ENCODE peak calls at places on chromosome 6, in four cellular contexts. B, C, P and G are unnamed samples.

GRCh38 chr6:33983109-33983475 is 162.8 kb downstream of the GRM4 start:
- DNase-seq in B (no peak), C (peak), P (peak), G (no peak)

GRCh38 chr6:20789162-20789561 is 254.9 kb downstream of the CDKAL1 start:
- DNase-seq in B (no peak), C (no peak), P (peak), G (peak)

GRCh38 chr6:163085861-163086562 is 328.5 kb upstream of the QKI start:
- DNase-seq in B (no peak), C (no peak), P (no peak), G (no peak)

GRCh38 chr6:134873500-134874388 is 76.2 kb downstream of the ALDH8A1 start:
- DNase-seq in B (no peak), C (no peak), P (no peak), G (no peak)

GRCh38 chr6:83378621-83379388 is 52.0 kb downstream of the ME1 start:
- DNase-seq in B (no peak), C (no peak), P (no peak), G (no peak)

GRCh38 chr6:105545947-105546710 is 143.2 kb upstream of the PREP start:
- DNase-seq in B (no peak), C (no peak), P (peak), G (peak)

GRCh38 chr6:134376785-134377184 is 58.9 kb upstream of the SGK1 start:
- DNase-seq in B (no peak), C (no peak), P (no peak), G (no peak)

GRCh38 chr6:117264487-117265424 is 602 bp upstream of the VGLL2 start:
- DNase-seq in B (peak), C (no peak), P (no peak), G (no peak)

GRCh38 chr6:148342146-148343027 is at the start of gene SASH1:
- DNase-seq in B (peak), C (peak), P (peak), G (no peak)

GRCh38 chr6:5030596-5031136 is 26.8 kb upstream of the RPP40 start:
- DNase-seq in B (peak), C (peak), P (peak), G (peak)

GRCh38 chr6:116280161-116280959 is 630 bp upstream of the TSPYL1 start:
- DNase-seq in B (no peak), C (no peak), P (peak), G (no peak)

GRCh38 chr6:170244721-170245201 is 46.1 kb downstream of the DLL1 start:
- DNase-seq in B (no peak), C (no peak), P (no peak), G (no peak)

GRCh38 chr6:37520926-37521325 is 21.2 kb upstream of the CCDC167 start:
- DNase-seq in B (no peak), C (no peak), P (no peak), G (no peak)

GRCh38 chr6:15349379-15349778 is 103.5 kb downstream of the JARID2 start:
- DNase-seq in B (no peak), C (no peak), P (no peak), G (no peak)

GRCh38 chr6:149840345-149841075 is 23.6 kb downstream of the LRP11 start:
- DNase-seq in B (peak), C (peak), P (peak), G (peak)

GRCh38 chr6:97626586-97627441 is 343.8 kb upstream of the MMS22L start:
- DNase-seq in B (no peak), C (no peak), P (no peak), G (peak)

GRCh38 chr6:89433637-89434499 is 916 bp downstream of the ANKRD6 start:
- DNase-seq in B (peak), C (peak), P (no peak), G (no peak)

GRCh38 chr6:10521104-10521808 is at the start of gene GCNT2:
- DNase-seq in B (no peak), C (no peak), P (peak), G (no peak)

GRCh38 chr6:144613859-144614258 is 328.7 kb downstream of the UTRN start:
- DNase-seq in B (no peak), C (no peak), P (no peak), G (no peak)

GRCh38 chr6:31081872-31082271 is 30.5 kb downstream of the C6orf15 start:
- DNase-seq in B (no peak), C (no peak), P (no peak), G (no peak)

GRCh38 chr6:31075528-31075927 is 36.8 kb downstream of the C6orf15 start:
- DNase-seq in B (no peak), C (no peak), P (no peak), G (no peak)

GRCh38 chr6:31076611-31077010 is 35.8 kb downstream of the C6orf15 start:
- DNase-seq in B (no peak), C (no peak), P (no peak), G (no peak)

GRCh38 chr6:31083742-31084354 is 28.5 kb downstream of the C6orf15 start:
- DNase-seq in B (peak), C (no peak), P (peak), G (no peak)

DNA sequence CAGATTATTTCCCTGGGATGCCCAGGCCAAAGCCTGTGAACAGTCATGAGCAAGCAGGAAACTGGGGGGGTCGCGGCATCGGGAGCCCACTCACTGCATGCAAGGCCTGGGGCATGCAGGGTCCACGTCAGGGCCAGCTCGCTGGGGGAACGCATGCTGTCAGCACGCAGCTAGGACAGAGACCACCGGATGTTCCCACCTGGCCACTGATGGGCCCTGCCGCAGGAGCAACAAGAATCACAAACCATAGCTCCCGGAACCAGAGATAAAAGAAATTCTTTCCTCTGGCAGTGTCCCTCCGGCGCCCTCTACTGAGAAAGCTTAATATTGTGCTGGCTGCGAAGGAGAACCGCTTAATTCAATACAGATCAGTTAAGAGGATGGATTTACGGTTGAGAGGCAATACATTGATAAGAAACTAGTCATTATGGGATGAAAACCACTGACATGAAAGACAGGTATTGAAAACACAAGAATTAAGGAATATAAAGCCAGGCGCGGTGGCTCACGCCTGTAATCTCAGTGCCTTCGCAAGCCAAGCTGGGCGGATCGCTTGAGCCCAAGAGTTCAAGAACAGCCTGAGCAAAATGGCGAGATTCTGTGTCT is 32.6 kb downstream of the C6orf15 start:
- DNase-seq in B (peak), C (peak), P (peak), G (no peak)
- TF ChIP-seq CTCF in B (peak), C (peak), P (peak), G (peak)

GRCh38 chr6:161832622-161833021 is 558.8 kb upstream of the AGPAT4 start:
- DNase-seq in B (no peak), C (no peak), P (no peak), G (no peak)
- TF ChIP-seq CTCF in B (no peak), C (no peak), P (no peak), G (no peak)

GRCh38 chr6:41092421-41093140 is 19.8 kb downstream of the NFYA start:
- DNase-seq in B (peak), C (no peak), P (peak), G (no peak)
- TF ChIP-seq CTCF in B (no peak), C (no peak), P (peak), G (peak)

GRCh38 chr6:123715243-123715863 is 78.6 kb upstream of the TRDN start:
- DNase-seq in B (peak), C (no peak), P (peak), G (peak)
- TF ChIP-seq CTCF in B (peak), C (peak), P (peak), G (peak)

DNA sequence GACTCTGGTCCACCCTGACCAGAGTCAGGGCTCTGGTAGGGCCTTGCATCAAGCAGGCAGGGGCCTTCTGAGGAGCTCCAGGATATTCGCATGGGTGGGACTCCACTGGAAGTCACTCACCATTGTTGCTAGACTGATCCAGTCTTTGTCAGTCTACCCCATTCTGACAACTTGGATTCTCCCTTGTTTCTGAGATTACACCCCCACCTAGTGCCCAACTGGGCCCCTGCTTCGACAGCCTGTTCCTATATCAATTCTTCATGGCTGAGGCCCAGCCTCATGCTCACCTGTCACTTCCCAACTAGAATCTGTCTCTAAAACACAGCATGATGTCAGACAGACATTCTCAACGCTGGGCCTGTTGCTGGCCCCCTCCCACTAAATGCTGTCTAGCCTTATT is 5.2 kb downstream of the SLC35D3 start:
- DNase-seq in B (peak), C (no peak), P (peak), G (no peak)
- TF ChIP-seq CTCF in B (peak), C (no peak), P (peak), G (peak)

GRCh38 chr6:107187630-107188029 is 72.3 kb upstream of the BEND3 start:
- DNase-seq in B (no peak), C (no peak), P (no peak), G (no peak)

GRCh38 chr6:107180114-107180513 is 64.8 kb upstream of the BEND3 start:
- DNase-seq in B (no peak), C (no peak), P (no peak), G (no peak)

GRCh38 chr6:107186047-107186446 is 70.7 kb upstream of the BEND3 start:
- DNase-seq in B (no peak), C (no peak), P (no peak), G (no peak)

GRCh38 chr6:107185570-107185969 is 70.3 kb upstream of the BEND3 start:
- DNase-seq in B (no peak), C (no peak), P (peak), G (no peak)
- TF ChIP-seq CTCF in B (no peak), C (peak), P (peak), G (peak)

GRCh38 chr6:73901986-73902385 is 206.0 kb downstream of the CD109 start:
- DNase-seq in B (no peak), C (no peak), P (no peak), G (no peak)

GRCh38 chr6:73901311-73901710 is 205.3 kb downstream of the CD109 start:
- DNase-seq in B (no peak), C (no peak), P (no peak), G (no peak)

GRCh38 chr6:73903155-73903554 is 207.2 kb downstream of the CD109 start:
- DNase-seq in B (no peak), C (no peak), P (no peak), G (no peak)

GRCh38 chr6:73893696-73894095 is 197.7 kb downstream of the CD109 start:
- DNase-seq in B (no peak), C (no peak), P (no peak), G (no peak)

DNA sequence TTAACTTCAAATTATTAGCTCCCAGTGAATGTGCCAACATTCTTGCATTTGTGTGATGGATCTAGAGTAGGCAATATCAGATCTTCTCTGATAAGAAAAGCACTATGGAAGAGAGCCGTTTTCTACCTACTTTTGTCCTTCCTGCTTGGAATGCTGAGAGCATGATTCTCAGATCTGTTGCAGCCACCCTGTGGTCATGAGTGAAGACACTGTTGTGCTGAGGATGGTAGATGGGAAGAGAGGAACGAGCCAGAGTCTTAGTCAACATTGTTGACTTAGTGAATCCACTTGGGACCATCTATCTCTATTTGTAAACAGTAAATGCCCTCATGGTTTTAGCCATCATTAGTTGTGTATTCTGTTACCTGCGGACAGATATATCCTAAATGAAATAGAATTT is 202.6 kb downstream of the CD109 start:
- DNase-seq in B (no peak), C (no peak), P (peak), G (no peak)
- TF ChIP-seq CTCF in B (no peak), C (no peak), P (no peak), G (peak)

GRCh38 chr6:107653861-107654394 is 164.0 kb downstream of the SOBP start:
- DNase-seq in B (no peak), C (no peak), P (no peak), G (no peak)

GRCh38 chr6:107656381-107656780 is 166.5 kb downstream of the SOBP start:
- DNase-seq in B (no peak), C (no peak), P (no peak), G (no peak)

GRCh38 chr6:107656883-107657282 is 167.0 kb downstream of the SOBP start:
- DNase-seq in B (no peak), C (no peak), P (no peak), G (no peak)

GRCh38 chr6:107654736-107655135 is 164.8 kb downstream of the SOBP start:
- DNase-seq in B (no peak), C (no peak), P (no peak), G (no peak)

DNA sequence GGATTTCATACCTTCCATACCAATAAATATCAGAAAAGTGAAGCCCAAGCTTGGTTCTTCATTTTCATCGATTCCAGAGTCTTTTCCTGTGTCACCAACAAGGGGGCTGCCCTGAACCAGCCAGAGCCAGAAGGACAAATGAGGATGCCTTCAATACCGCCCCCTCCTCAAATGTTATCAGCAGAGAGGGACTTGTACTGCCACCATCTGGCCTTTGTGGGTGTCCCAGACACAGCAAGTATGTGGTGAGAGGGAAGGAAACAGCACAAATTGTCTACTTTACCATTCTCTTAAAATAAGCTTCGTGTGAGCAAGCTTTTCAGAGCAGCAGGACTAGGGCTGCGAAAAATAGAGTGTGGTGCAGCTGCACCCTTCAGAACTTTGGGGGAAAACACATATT is 165.3 kb downstream of the SOBP start:
- DNase-seq in B (no peak), C (no peak), P (no peak), G (no peak)
- TF ChIP-seq CTCF in B (no peak), C (peak), P (no peak), G (peak)

DNA sequence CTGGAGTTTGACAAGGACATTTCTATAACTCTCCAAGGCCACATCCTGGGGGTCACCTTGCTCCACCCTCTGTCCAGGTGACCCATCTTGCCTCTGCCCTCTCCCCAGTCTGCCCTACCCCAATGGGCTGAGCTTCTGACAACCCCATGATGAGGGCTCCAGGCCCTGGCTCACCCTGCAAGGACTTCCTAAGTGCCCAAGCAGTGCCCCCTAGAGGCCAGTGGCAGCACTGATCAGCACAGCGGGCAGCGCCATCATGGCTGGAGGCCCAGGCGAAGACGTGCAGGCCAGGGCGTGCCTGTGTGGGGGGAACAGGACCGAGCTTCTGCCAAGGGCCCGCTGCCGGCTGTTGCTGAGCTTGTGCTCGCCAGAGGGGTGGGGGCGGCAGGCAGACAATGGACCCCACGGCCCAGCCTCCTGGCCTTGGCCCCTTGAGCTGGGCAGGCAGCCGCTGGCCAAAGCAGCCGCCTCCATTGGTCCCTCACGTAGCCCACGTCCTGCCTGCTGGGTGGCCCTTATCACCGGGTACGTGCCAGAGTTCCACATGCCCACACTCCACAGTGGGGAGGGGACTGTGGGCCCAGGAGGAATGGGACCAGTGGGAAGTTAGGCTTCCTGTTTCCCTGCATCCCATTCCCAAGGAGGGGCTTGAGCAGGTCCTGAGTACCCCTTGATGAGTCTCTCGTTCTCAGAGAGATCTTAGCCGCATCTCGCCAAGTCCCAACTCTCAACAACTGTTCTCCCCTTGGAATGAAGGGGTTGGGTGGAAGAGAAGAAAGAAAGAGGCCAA is 64.3 kb downstream of the MRPL14 start:
- DNase-seq in B (no peak), C (peak), P (peak), G (no peak)
- TF ChIP-seq CTCF in B (peak), C (peak), P (peak), G (peak)

GRCh38 chr6:45616209-45616608 is 238.5 kb upstream of the SUPT3H start:
- DNase-seq in B (no peak), C (no peak), P (no peak), G (no peak)

GRCh38 chr6:45611502-45611901 is 233.8 kb upstream of the SUPT3H start:
- DNase-seq in B (no peak), C (no peak), P (no peak), G (no peak)

GRCh38 chr6:45614488-45615285 is 237.0 kb upstream of the SUPT3H start:
- DNase-seq in B (no peak), C (no peak), P (no peak), G (no peak)

GRCh38 chr6:45610832-45611231 is 233.1 kb upstream of the SUPT3H start:
- DNase-seq in B (no peak), C (no peak), P (no peak), G (no peak)

GRCh38 chr6:45613678-45614077 is 235.9 kb upstream of the SUPT3H start:
- DNase-seq in B (no peak), C (no peak), P (no peak), G (no peak)
- TF ChIP-seq CTCF in B (no peak), C (no peak), P (no peak), G (peak)